ENCODE peak calls at places on chromosomes 4 and X, in nine cellular contexts. F is BJ, W is LoVo, I is astrocyte of the spinal cord, B is activated B cell treated with CpG ODN at 0.5 μM for 24 hours, G is sciatic nerve, D is psoas muscle, C is small intestine, S is ureter. X is an unnamed sample.

GRCh38 chr4:118177121-118177520 is 142.8 kb downstream of the NDST3 start:
- DNase-seq in F (no peak), W (no peak), I (no peak), B (no peak), G (no peak), D (no peak), C (no peak), S (no peak), X (no peak)

GRCh38 chrX:53357799-53358530 is 64.5 kb downstream of the SMC1A start:
- DNase-seq in F (no peak), W (no peak), I (peak), B (no peak), G (no peak), D (no peak), C (no peak), S (no peak), X (no peak)

GRCh38 chr4:177041356-177041755 is 248.6 kb upstream of the VEGFC start:
- DNase-seq in F (no peak), W (no peak), I (peak), B (no peak), G (no peak), D (no peak), C (no peak), S (no peak), X (no peak)

GRCh38 chrX:73903941-73904340 is 340.9 kb downstream of the CHIC1 start:
- DNase-seq in F (no peak), W (no peak), I (no peak), B (no peak), G (no peak), D (no peak), C (no peak), S (no peak), X (no peak)

GRCh38 chr4:53925050-53925605 is 139.3 kb downstream of the CHIC2 start:
- DNase-seq in F (no peak), W (no peak), I (no peak), B (no peak), G (no peak), D (no peak), C (no peak), S (no peak), X (no peak)

GRCh38 chrX:44705817-44706551 is 137.8 kb upstream of the DUSP21 start:
- DNase-seq in F (no peak), W (peak), I (no peak), B (no peak), G (no peak), D (no peak), C (peak), S (no peak), X (no peak)

GRCh38 chr4:188903995-188904394 is 764.8 kb downstream of the TRIML1 start:
- DNase-seq in F (no peak), W (no peak), I (no peak), B (no peak), G (no peak), D (no peak), C (no peak), S (no peak), X (no peak)

GRCh38 chr4:31660916-31661315 is 940.7 kb downstream of the PCDH7 start:
- DNase-seq in F (no peak), W (no peak), I (no peak), B (no peak), G (no peak), D (no peak), C (no peak), S (no peak), X (no peak)

GRCh38 chrX:124347242-124347641 is 879 bp downstream of the SH2D1A start:
- DNase-seq in F (no peak), W (no peak), I (no peak), B (no peak), G (no peak), D (no peak), C (no peak), S (no peak), X (no peak)

GRCh38 chr4:145618210-145618911 is 824 bp upstream of the MMAA start:
- DNase-seq in F (no peak), W (no peak), I (no peak), B (no peak), G (no peak), D (peak), C (peak), S (no peak), X (no peak)

GRCh38 chr4:91830681-91831395 is 472.9 kb upstream of the GRID2 start:
- DNase-seq in F (no peak), W (no peak), I (no peak), B (no peak), G (no peak), D (no peak), C (no peak), S (no peak), X (no peak)